ENCODE peak calls at places on chromosomes 13 and 19, in six cellular contexts. W, F, L, X, G and J are unnamed samples.

GRCh38 chr19:38135150-38135998 is 88.6 kb downstream of the DPF1 start:
- DNase-seq in W (no peak), F (no peak), L (no peak), X (no peak), G (no peak), J (no peak)

GRCh38 chr13:110525328-110526319 is 35.9 kb downstream of the RAB20 start:
- DNase-seq in W (no peak), F (no peak), L (no peak), X (peak; percentile 90), G (peak; percentile 62), J (no peak)

GRCh38 chr13:79548886-79549285 is 67.9 kb downstream of the NDFIP2 start:
- DNase-seq in W (no peak), F (no peak), L (no peak), X (no peak), G (no peak), J (no peak)

GRCh38 chr13:112152846-112153245 is 85.9 kb downstream of the SOX1 start:
- DNase-seq in W (no peak), F (no peak), L (no peak), X (no peak), G (no peak), J (no peak)

GRCh38 chr13:113618455-113618854 is 33.9 kb downstream of the TFDP1 start:
- DNase-seq in W (no peak), F (no peak), L (no peak), X (no peak), G (no peak), J (no peak)

GRCh38 chr13:112443191-112444000 is 67.2 kb downstream of the SPACA7 start:
- DNase-seq in W (no peak), F (peak; percentile 59), L (no peak), X (no peak), G (peak; percentile 18), J (no peak)

GRCh38 chr13:91657283-91657682 is 258.9 kb downstream of the GPC5 start:
- DNase-seq in W (no peak), F (no peak), L (no peak), X (no peak), G (no peak), J (no peak)

GRCh38 chr13:69737129-69737935 is 370.3 kb upstream of the ATXN8OS start:
- DNase-seq in W (no peak), F (no peak), L (no peak), X (no peak), G (no peak), J (no peak)

GRCh38 chr19:46232468-46232867 is 2.9 kb downstream of the IGFL1 start:
- DNase-seq in W (no peak), F (no peak), L (no peak), X (no peak), G (no peak), J (no peak)

GRCh38 chr13:49679244-49679643 is 12.0 kb downstream of the EBPL start:
- DNase-seq in W (no peak), F (peak; percentile 58), L (no peak), X (no peak), G (no peak), J (no peak)

GRCh38 chr13:35720290-35720689 is 243.8 kb upstream of the MAB21L1 start:
- DNase-seq in W (no peak), F (no peak), L (no peak), X (no peak), G (no peak), J (no peak)

GRCh38 chr19:49212302-49212701 is 54.7 kb downstream of the TRPM4 start:
- DNase-seq in W (no peak), F (no peak), L (no peak), X (peak; percentile 65), G (no peak), J (no peak)

GRCh38 chr13:57748096-57748495 is 116.6 kb downstream of the PCDH17 start:
- DNase-seq in W (no peak), F (no peak), L (no peak), X (no peak), G (no peak), J (no peak)

GRCh38 chr19:44684892-44685847 is 13.8 kb upstream of the CEACAM16 start:
- DNase-seq in W (no peak), F (peak; percentile 78), L (peak; percentile 69), X (peak; percentile 96), G (no peak), J (no peak)

GRCh38 chr13:59673301-59673700 is 490.4 kb downstream of the DIAPH3 start:
- DNase-seq in W (no peak), F (no peak), L (no peak), X (no peak), G (no peak), J (no peak)

GRCh38 chr19:48372904-48373303 is 8.7 kb downstream of the SYNGR4 start:
- DNase-seq in W (no peak), F (no peak), L (no peak), X (no peak), G (peak; percentile 70), J (no peak)

GRCh38 chr19:45954132-45954531 is 19.5 kb downstream of the NOVA2 start:
- DNase-seq in W (no peak), F (peak; percentile 41), L (no peak), X (no peak), G (no peak), J (no peak)

GRCh38 chr13:92913840-92914239 is 312.8 kb upstream of the GPC6 start:
- DNase-seq in W (no peak), F (no peak), L (no peak), X (no peak), G (no peak), J (no peak)

GRCh38 chr19:343451-343931 is 1.1 kb downstream of the MIER2 start:
- DNase-seq in W (no peak), F (no peak), L (no peak), X (no peak), G (no peak), J (no peak)

GRCh38 chr19:29909545-29909944 is 32.5 kb upstream of the URI1 start:
- DNase-seq in W (no peak), F (no peak), L (no peak), X (no peak), G (no peak), J (no peak)

GRCh38 chr13:103388839-103389238 is 322.6 kb upstream of the SLC10A2 start:
- DNase-seq in W (no peak), F (no peak), L (no peak), X (no peak), G (no peak), J (no peak)

GRCh38 chr13:35712907-35713685 is 236.6 kb upstream of the MAB21L1 start:
- DNase-seq in W (no peak), F (no peak), L (no peak), X (peak; percentile 37), G (no peak), J (no peak)

GRCh38 chr13:36872621-36873020 is 47.4 kb downstream of the SMAD9 start:
- DNase-seq in W (no peak), F (no peak), L (no peak), X (no peak), G (peak; percentile 29), J (no peak)

GRCh38 chr13:66703597-66703996 is 526.5 kb downstream of the PCDH9 start:
- DNase-seq in W (no peak), F (no peak), L (no peak), X (no peak), G (no peak), J (no peak)

GRCh38 chr13:25171517-25172302 is at the start of gene AMER2:
- DNase-seq in W (peak; percentile 20), F (peak; percentile 99), L (no peak), X (no peak), G (no peak), J (no peak)
- H3K4me3 ChIP-seq in W (peak within 1 kb of the TSS; percentile 55), F (peak within 1 kb of the TSS; percentile 82), L (peak within 1 kb of the TSS; percentile 50), X (no peak within 1 kb of the TSS), G (no peak within 1 kb of the TSS), J (peak within 1 kb of the TSS; percentile 34)

DNA sequence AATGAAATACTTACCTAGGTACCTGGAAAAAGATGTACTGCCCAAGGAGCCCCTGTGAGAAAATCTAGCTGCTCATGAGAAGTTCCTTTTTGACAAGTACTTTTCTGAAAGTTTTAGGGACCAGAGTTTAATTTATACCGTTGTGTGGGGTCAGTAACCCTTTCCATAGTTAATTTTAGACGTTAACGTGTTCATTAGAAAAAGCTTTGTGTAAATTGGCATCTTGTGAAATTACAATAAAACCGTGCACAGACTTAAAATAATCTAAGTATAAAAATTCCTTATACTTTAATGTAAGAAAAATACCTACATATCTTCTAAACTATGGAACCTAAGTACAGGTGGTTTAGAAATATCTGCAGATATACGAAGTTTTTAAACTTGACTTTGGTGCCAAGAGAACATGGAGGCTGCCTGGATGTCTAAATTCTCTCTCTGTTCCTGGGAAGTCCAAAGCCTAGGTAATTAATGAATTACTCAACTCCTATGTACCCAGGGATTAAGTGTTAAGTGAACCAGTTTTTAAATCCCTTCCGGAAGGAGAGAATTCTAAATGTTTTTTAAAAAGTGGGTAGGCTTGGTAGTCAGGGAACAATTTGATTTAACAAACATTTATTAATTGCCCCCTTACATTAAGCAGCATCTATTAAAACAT is 50.2 kb upstream of the PDX1 start:
- DNase-seq in W (no peak), F (no peak), L (no peak), X (no peak), G (no peak), J (no peak)
- TF ChIP-seq CTCF in W (no peak), F (no peak), L (no peak), X (peak; percentile 48), G (no peak), J (no peak)

GRCh38 chr13:109274188-109274821 is 512.1 kb downstream of the IRS2 start:
- DNase-seq in W (no peak), F (no peak), L (no peak), X (peak; percentile 97), G (no peak), J (no peak)

GRCh38 chr13:109271555-109271954 is 514.8 kb downstream of the IRS2 start:
- DNase-seq in W (no peak), F (no peak), L (no peak), X (peak; percentile 43), G (no peak), J (no peak)

GRCh38 chr13:109273326-109273751 is 513.0 kb downstream of the IRS2 start:
- DNase-seq in W (no peak), F (no peak), L (no peak), X (peak; percentile 72), G (no peak), J (no peak)

GRCh38 chr13:109271991-109272454 is 514.4 kb downstream of the IRS2 start:
- DNase-seq in W (no peak), F (no peak), L (no peak), X (peak; percentile 74), G (no peak), J (no peak)

GRCh38 chr13:109272595-109273325 is 513.6 kb downstream of the IRS2 start:
- DNase-seq in W (no peak), F (no peak), L (no peak), X (no peak), G (no peak), J (no peak)
- H3K4me3 ChIP-seq in W (no peak overlapping the region), F (no peak overlapping the region), L (no peak overlapping the region), X (peak overlapping the region; percentile 45), G (no peak overlapping the region), J (no peak overlapping the region)

DNA sequence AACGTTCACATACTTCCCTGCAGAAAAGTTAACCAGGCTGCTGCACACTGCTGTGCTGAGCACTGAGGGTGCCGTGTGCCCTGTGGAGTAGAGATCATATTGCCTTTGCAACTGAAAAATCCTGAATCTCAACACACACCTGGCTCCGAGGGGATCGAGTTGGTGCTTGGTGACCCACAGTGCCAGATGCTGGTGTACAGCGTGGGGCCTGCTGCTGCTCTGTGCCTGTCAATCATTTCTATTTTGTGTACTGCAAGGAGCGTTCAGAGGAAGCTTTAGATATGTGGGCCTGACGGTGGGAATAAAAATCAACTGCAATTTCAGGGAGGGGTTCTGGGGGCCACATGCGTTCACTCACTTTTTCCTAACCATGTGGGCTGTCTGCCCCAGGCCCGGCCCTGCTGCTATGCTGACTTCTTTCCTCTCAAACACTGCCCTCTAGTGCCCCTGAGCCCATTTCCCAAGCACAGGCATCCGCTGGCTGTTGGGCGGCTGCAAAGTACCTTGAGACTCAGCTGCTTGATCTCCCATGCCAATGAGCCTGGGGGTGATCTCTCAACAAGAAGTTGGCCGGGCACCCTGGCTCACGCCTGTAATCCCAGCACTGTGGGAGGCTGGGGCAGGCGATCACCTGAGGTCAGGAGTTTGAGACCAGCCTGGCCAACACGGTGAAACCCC is 9.7 kb upstream of the LENG8 start:
- DNase-seq in W (no peak), F (peak; percentile 69), L (no peak), X (peak; percentile 61), G (no peak), J (no peak)
- TF ChIP-seq CTCF in W (peak; percentile 44), F (peak; percentile 68), L (peak; percentile 12), X (peak; percentile 67), G (no peak), J (peak; percentile 75)